ENCODE peak calls at places on chromosomes 13 and 19, in six cellular contexts. P is HepG2, O is K562, A is WTC11, V is H1, B is A549. Z is an unnamed sample.

GRCh38 chr19:17311455-17312248 is 2.3 kb downstream of the DDA1 start:
- DNase-seq in A (no peak), P (peak; percentile 76), O (no peak), B (peak; percentile 85), V (no peak), Z (no peak)

GRCh38 chr19:45451181-45451849 is 16.5 kb upstream of the FOSB start:
- DNase-seq in O (no peak), B (no peak), V (no peak), A (no peak), P (no peak), Z (peak; percentile 29)

GRCh38 chr13:102774210-102774560 is 599 bp upstream of the TEX30 start:
- DNase-seq in O (no peak), B (no peak), A (no peak), V (no peak), P (no peak), Z (no peak)

GRCh38 chr13:74325106-74325505 is 190.9 kb upstream of the KLF12 start:
- DNase-seq in B (peak; percentile 11), P (peak; percentile 53), V (no peak), A (no peak), O (no peak), Z (peak; percentile 59)

GRCh38 chr19:50639121-50640112 is at the start of gene SYT3:
- DNase-seq in A (peak; percentile 83), O (peak; percentile 90), P (no peak), B (peak; percentile 55), V (peak; percentile 80), Z (no peak)

GRCh38 chr13:93797463-93797862 is 570.9 kb downstream of the GPC6 start:
- DNase-seq in B (no peak), P (no peak), V (no peak), A (no peak), O (no peak), Z (no peak)

GRCh38 chr13:40352385-40352778 is 314.1 kb downstream of the FOXO1 start:
- DNase-seq in P (no peak), B (no peak), O (no peak), A (no peak), V (no peak), Z (no peak)

GRCh38 chr13:47144782-47145181 is 247.9 kb upstream of the HTR2A start:
- DNase-seq in V (no peak), P (no peak), O (no peak), B (no peak), A (no peak), Z (no peak)

GRCh38 chr13:76943646-76944045 is 4.7 kb upstream of the ACOD1 start:
- DNase-seq in P (no peak), O (no peak), A (no peak), V (no peak), B (no peak), Z (no peak)

GRCh38 chr13:80486407-80486806 is 145.5 kb upstream of the SPRY2 start:
- DNase-seq in O (no peak), P (no peak), V (no peak), A (no peak), B (no peak), Z (no peak)

GRCh38 chr13:98869408-98870090 is 108.3 kb downstream of the DOCK9 start:
- DNase-seq in P (no peak), V (no peak), A (no peak), B (peak; percentile 6), O (no peak), Z (peak; percentile 79)

GRCh38 chr13:50403311-50403710 is 388.1 kb downstream of the KCNRG start:
- DNase-seq in V (no peak), B (peak; percentile 46), A (no peak), O (no peak), P (peak; percentile 78), Z (no peak)
- TF ChIP-seq JUN in V (no peak), B (no peak), A (no peak), O (no peak), P (no peak), Z (no peak)

DNA sequence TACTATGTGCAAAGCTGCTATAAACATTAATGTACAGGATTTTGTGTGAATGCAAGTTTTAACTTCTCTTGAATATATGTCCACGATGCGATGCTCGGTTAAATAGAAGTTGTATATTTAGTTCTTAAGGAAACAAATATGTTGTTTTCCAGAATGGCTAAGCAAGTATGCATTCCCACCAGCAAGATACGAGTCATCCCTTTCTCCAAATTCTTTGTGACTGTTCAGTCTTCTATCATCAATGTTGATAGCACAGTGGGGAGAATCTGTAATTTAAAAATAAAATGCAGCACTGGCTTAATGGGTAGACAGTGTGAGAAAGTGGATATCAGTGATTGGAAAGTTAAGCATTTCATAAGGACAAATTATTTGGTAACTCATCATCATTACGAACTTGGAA is 1340.8 kb downstream of the PCDH9 start:
- DNase-seq in A (no peak), O (no peak), V (no peak), B (no peak), P (no peak), Z (no peak)
- TF ChIP-seq JUN in A (no peak), O (no peak), V (no peak), B (no peak), P (no peak), Z (no peak)

DNA sequence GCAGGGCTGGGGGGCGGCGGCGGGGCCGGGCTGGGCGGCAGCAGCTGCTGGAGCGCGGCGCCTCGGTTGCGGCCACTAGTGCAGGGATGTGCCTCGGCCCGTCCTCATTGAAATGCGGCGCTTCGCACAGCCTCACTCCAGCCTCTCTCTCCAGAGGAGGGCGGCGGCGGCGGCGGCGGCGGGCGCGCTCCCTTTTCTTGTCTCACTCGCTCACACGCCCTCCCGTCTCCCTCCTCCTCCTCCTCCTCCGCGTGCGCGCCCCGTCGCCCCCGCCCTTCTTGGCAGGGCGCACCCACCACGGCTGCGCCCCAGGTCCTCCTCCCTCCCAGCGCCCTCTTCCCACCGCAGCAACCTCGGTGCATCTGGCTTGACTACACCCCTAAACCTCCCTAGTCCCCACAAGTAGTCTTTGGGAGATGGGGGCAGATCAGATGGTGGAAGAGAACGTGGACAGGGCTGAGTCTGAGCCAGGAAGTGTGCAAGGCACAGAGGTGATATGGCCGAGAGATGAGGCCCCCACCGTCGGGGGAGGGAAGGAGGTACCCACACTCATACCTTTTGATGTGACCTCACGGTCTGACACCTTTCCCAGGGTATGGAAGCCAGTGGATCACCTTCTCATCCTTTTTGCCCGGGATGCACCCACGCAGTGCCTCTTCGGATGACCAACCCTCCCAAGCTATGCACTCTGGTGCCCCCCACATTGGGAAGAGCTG is at the start of gene DCLK1:
- DNase-seq in A (peak; percentile 73), B (no peak), V (peak; percentile 77), O (no peak), P (no peak), Z (no peak)
- TF ChIP-seq JUN in A (no peak), B (no peak), V (no peak), O (no peak), P (no peak), Z (no peak)

GRCh38 chr19:3236272-3236671 is 11.8 kb downstream of the CELF5 start:
- DNase-seq in A (no peak), V (no peak), B (no peak), P (no peak), O (no peak), Z (no peak)

GRCh38 chr19:3234800-3235199 is 10.3 kb downstream of the CELF5 start:
- DNase-seq in A (peak; percentile 80), O (peak; percentile 49), B (no peak), P (no peak), V (peak; percentile 93), Z (no peak)

GRCh38 chr19:3233831-3234230 is 9.4 kb downstream of the CELF5 start:
- DNase-seq in P (no peak), A (no peak), O (no peak), B (no peak), V (no peak), Z (no peak)

GRCh38 chr19:3239367-3239766 is 14.9 kb downstream of the CELF5 start:
- DNase-seq in A (no peak), O (no peak), P (no peak), B (no peak), V (no peak), Z (no peak)

GRCh38 chr19:3238066-3238561 is 13.7 kb downstream of the CELF5 start:
- DNase-seq in V (no peak), P (no peak), A (no peak), B (no peak), O (no peak), Z (no peak)
- TF ChIP-seq JUN in V (no peak), P (no peak), A (no peak), B (no peak), O (no peak), Z (no peak)

GRCh38 chr19:40465025-40465780 is at the start of gene BLVRB:
- DNase-seq in O (peak; percentile 25), B (peak; percentile 81), A (no peak), V (no peak), P (peak; percentile 52), Z (no peak)
- TF ChIP-seq JUN in O (no peak), B (peak; percentile 60), A (no peak), V (no peak), P (peak; percentile 38), Z (no peak)

GRCh38 chr19:33407140-33407551 is 33.6 kb downstream of the CEBPG start:
- DNase-seq in P (no peak), O (no peak), B (no peak), A (peak; percentile 40), V (no peak), Z (no peak)

GRCh38 chr19:33408116-33408515 is 34.6 kb downstream of the CEBPG start:
- DNase-seq in P (no peak), V (no peak), B (no peak), O (no peak), A (no peak), Z (no peak)

GRCh38 chr19:33407716-33408115 is 34.2 kb downstream of the CEBPG start:
- DNase-seq in A (no peak), B (no peak), O (no peak), P (no peak), V (no peak), Z (no peak)

GRCh38 chr19:33405491-33406461 is 32.3 kb downstream of the CEBPG start:
- DNase-seq in P (no peak), A (no peak), V (no peak), O (no peak), B (no peak), Z (no peak)

GRCh38 chr19:33406521-33407139 is 33.1 kb downstream of the CEBPG start:
- DNase-seq in P (peak; percentile 56), B (peak; percentile 76), V (peak; percentile 98), A (peak; percentile 92), O (peak; percentile 83), Z (peak; percentile 57)
- TF ChIP-seq JUN in P (no peak), B (no peak), V (no peak), A (no peak), O (no peak), Z (no peak)

GRCh38 chr13:112781881-112782361 is 92.1 kb downstream of the ATP11A start:
- DNase-seq in P (no peak), B (no peak), O (no peak), A (no peak), V (peak; percentile 35), Z (peak; percentile 68)
- TF ChIP-seq JUN in P (no peak), B (no peak), O (no peak), A (no peak), V (no peak), Z (no peak)